ENCODE peak calls at places on chromosomes 11 and 22, in six cellular contexts. W, J, H, Z, E and B are unnamed samples.

GRCh38 chr22:46792061-46792796 is 29.8 kb downstream of the TBC1D22A start:
- DNase-seq in W (no peak), J (no peak), H (no peak), Z (no peak), E (no peak), B (no peak)

GRCh38 chr22:37509026-37509886 is 10.0 kb downstream of the CARD10 start:
- DNase-seq in W (no peak), J (no peak), H (no peak), Z (no peak), E (no peak), B (no peak)

GRCh38 chr11:66973956-66974585 is 1.0 kb upstream of the C11orf86 start:
- DNase-seq in W (no peak), J (no peak), H (no peak), Z (no peak), E (peak; percentile 43), B (no peak)

GRCh38 chr11:79762271-79762935 is 321.6 kb upstream of the TENM4 start:
- DNase-seq in W (no peak), J (no peak), H (peak; percentile 3), Z (no peak), E (no peak), B (no peak)

GRCh38 chr11:119827113-119827512 is 98.1 kb upstream of the NECTIN1 start:
- DNase-seq in W (no peak), J (no peak), H (no peak), Z (no peak), E (no peak), B (no peak)

GRCh38 chr11:69189059-69189458 is 33.3 kb downstream of the SMIM38 start:
- DNase-seq in W (no peak), J (no peak), H (no peak), Z (no peak), E (no peak), B (peak; percentile 15)

GRCh38 chr22:39947488-39948216 is 12.5 kb upstream of the TMA7B start:
- DNase-seq in W (no peak), J (no peak), H (no peak), Z (no peak), E (no peak), B (no peak)

GRCh38 chr11:15828241-15828903 is 528.0 kb downstream of the SOX6 start:
- DNase-seq in W (no peak), J (no peak), H (no peak), Z (no peak), E (no peak), B (no peak)

GRCh38 chr11:73632996-73633395 is 13.4 kb upstream of the PLEKHB1 start:
- DNase-seq in W (no peak), J (no peak), H (no peak), Z (no peak), E (no peak), B (no peak)

DNA sequence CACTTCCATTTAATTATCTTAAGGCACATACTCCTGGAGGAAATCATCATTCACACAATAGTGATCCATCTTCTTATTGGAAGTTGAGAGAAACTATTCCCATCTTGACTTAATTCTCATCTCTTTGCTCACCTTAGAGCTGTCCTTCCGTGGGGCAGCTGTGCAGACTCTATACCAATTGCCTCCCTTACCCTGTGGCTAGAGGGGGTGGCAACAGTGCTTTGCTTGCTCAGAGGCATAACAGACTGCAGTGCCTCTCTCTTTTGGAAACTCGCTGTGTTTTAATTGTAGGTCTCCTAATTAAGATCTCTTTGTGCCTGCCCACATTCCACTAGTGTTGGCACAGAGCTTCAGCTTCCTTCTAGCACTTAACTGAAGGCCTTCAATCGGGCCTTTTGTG is 5.5 kb downstream of the KMT2A start:
- DNase-seq in W (no peak), J (no peak), H (no peak), Z (no peak), E (no peak), B (no peak)
- H3K4me1 ChIP-seq in W (no peaks in the 10 kb centered on the region), J (peaks cover 4% of the 10 kb centered on the region), H (peaks cover 8% of the 10 kb centered on the region), Z (peaks cover 17% of the 10 kb centered on the region), E (peaks cover 3% of the 10 kb centered on the region), B (peaks cover 7% of the 10 kb centered on the region)

GRCh38 chr11:113457784-113458183 is 17.4 kb downstream of the DRD2 start:
- DNase-seq in W (peak; percentile 63), J (peak; percentile 59), H (no peak), Z (peak; percentile 40), E (no peak), B (no peak)

GRCh38 chr11:113462830-113463229 is 12.4 kb downstream of the DRD2 start:
- DNase-seq in W (no peak), J (no peak), H (no peak), Z (no peak), E (no peak), B (no peak)

DNA sequence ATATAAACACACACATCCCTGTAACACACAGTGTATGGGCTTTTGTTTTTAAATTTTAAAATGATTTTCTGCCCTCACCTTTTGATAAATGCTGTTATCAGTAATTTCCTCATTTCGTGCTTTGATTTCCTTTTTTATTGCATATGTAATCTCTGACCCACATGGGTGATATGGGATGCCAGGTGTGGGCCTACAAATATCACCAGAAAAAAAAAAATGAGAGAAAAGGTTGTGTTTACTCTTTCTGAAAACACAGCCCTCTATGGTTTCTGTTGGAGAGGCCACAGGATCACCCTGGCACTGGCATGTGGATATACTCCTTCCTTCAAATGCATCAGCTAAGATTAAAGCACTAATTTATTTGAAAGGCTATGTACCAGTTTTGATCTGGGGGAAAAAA is 17.0 kb downstream of the DRD2 start:
- DNase-seq in W (no peak), J (no peak), H (no peak), Z (no peak), E (no peak), B (no peak)
- H3K14ac ChIP-seq in W (no peak overlapping the region), J (no peak overlapping the region), H (no peak overlapping the region), Z (no peak overlapping the region), E (no peak overlapping the region), B (no peak overlapping the region)

DNA sequence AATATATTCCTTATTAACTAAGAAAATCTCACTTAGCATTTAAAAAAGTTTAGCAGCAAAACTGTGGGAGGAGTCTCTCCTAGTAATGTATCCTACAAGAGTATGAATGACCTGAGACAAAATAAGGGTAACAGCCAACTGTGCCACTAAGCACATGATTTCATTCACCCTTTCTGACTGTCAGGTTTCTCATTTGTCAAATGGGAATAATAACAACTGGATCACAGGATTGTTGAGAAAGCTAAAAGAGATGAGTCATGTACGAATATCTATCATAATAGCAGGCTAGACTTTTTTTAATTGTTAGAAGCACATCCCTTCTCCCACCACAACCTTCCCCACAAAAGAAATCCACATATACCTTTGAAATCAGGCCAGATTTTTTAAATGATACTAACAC is 39.5 kb downstream of the MTMR2 start:
- DNase-seq in W (no peak), J (no peak), H (peak; percentile 63), Z (no peak), E (peak; percentile 47), B (no peak)
- H3K4me1 ChIP-seq in W (no peaks in the 10 kb centered on the region), J (no peaks in the 10 kb centered on the region), H (no peaks in the 10 kb centered on the region), Z (no peaks in the 10 kb centered on the region), E (no peaks in the 10 kb centered on the region), B (no peaks in the 10 kb centered on the region)

GRCh38 chr11:121161349-121161917 is 60.4 kb downstream of the TECTA start:
- DNase-seq in W (no peak), J (no peak), H (no peak), Z (no peak), E (no peak), B (no peak)

GRCh38 chr11:121163658-121164308 is 62.7 kb downstream of the TECTA start:
- DNase-seq in W (no peak), J (no peak), H (no peak), Z (no peak), E (no peak), B (peak; percentile 27)

GRCh38 chr11:121154473-121154872 is 53.4 kb downstream of the TECTA start:
- DNase-seq in W (no peak), J (no peak), H (no peak), Z (no peak), E (no peak), B (no peak)

GRCh38 chr11:121157756-121158155 is 56.7 kb downstream of the TECTA start:
- DNase-seq in W (no peak), J (no peak), H (no peak), Z (no peak), E (no peak), B (no peak)

GRCh38 chr11:121159721-121160120 is 58.7 kb downstream of the TECTA start:
- DNase-seq in W (no peak), J (no peak), H (no peak), Z (no peak), E (no peak), B (no peak)
- H3K14ac ChIP-seq in W (no peak overlapping the region), J (no peak overlapping the region), H (no peak overlapping the region), Z (no peak overlapping the region), E (no peak overlapping the region), B (no peak overlapping the region)

GRCh38 chr11:108597736-108598355 is 4.3 kb upstream of the EXPH5 start:
- DNase-seq in W (no peak), J (no peak), H (no peak), Z (no peak), E (peak; percentile 18), B (peak; percentile 81)
- H3K4me1 ChIP-seq in W (peaks cover 7% of the 10 kb centered on the region), J (no peaks in the 10 kb centered on the region), H (peaks cover 1% of the 10 kb centered on the region), Z (peaks cover 2% of the 10 kb centered on the region), E (peaks cover 5% of the 10 kb centered on the region), B (peaks cover 6% of the 10 kb centered on the region)

GRCh38 chr22:30043181-30043580 is 37.1 kb upstream of the HORMAD2 start:
- DNase-seq in W (no peak), J (no peak), H (no peak), Z (no peak), E (no peak), B (no peak)
- H3K14ac ChIP-seq in W (no peak overlapping the region), J (no peak overlapping the region), H (no peak overlapping the region), Z (no peak overlapping the region), E (no peak overlapping the region), B (no peak overlapping the region)